ENCODE peak calls at places on chromosome 7, in seven cellular contexts. Q, R, E, T, V, A and X are unnamed samples.

GRCh38 chr7:128863433-128863989 is 855 bp downstream of the ATP6V1F start:
- DNase-seq in Q (no peak), V (peak; percentile 46), A (peak; percentile 87), R (peak; percentile 41), E (peak; percentile 73), T (peak; percentile 42), X (peak; percentile 75)

GRCh38 chr7:150322114-150322832 is 882 bp upstream of the LRRC61 start:
- DNase-seq in R (no peak), A (peak; percentile 47), T (no peak), V (no peak), Q (no peak), E (no peak), X (no peak)

GRCh38 chr7:543790-544527 is 24.3 kb upstream of the PDGFA start:
- DNase-seq in V (peak; percentile 43), E (no peak), Q (no peak), R (no peak), A (no peak), T (no peak), X (no peak)

GRCh38 chr7:100611983-100612729 is at the start of gene MOSPD3:
- DNase-seq in V (peak; percentile 99), A (peak; percentile 99), R (peak; percentile 98), T (peak; percentile 99), E (peak; percentile 99), Q (peak; percentile 99), X (peak; percentile 99)

GRCh38 chr7:74174606-74175082 is 488 bp downstream of the EIF4H start:
- DNase-seq in V (peak; percentile 69), Q (peak; percentile 41), E (peak; percentile 59), T (peak; percentile 31), A (peak; percentile 72), R (peak; percentile 44), X (peak; percentile 52)

GRCh38 chr7:93231264-93231663 is 902 bp upstream of the VPS50 start:
- DNase-seq in E (no peak), V (no peak), T (no peak), R (no peak), A (no peak), Q (no peak), X (no peak)

GRCh38 chr7:11120675-11121220 is 147.1 kb downstream of the PHF14 start:
- DNase-seq in R (no peak), V (no peak), A (no peak), T (no peak), Q (no peak), E (no peak), X (no peak)

GRCh38 chr7:41437257-41438196 is 265.4 kb downstream of the INHBA start:
- DNase-seq in E (no peak), R (no peak), A (no peak), T (no peak), V (no peak), Q (no peak), X (no peak)

GRCh38 chr7:155392726-155393570 is 65.0 kb upstream of the EN2 start:
- DNase-seq in E (no peak), V (no peak), Q (no peak), R (no peak), T (no peak), A (peak; percentile 60), X (no peak)

GRCh38 chr7:138865843-138866242 is 67.8 kb upstream of the ATP6V0A4 start:
- DNase-seq in V (no peak), A (peak; percentile 49), Q (no peak), E (no peak), R (no peak), T (no peak), X (no peak)

GRCh38 chr7:30659312-30659711 is 22.9 kb downstream of the CRHR2 start:
- DNase-seq in R (no peak), V (no peak), Q (no peak), A (no peak), T (no peak), E (no peak), X (peak; percentile 54)

GRCh38 chr7:107715531-107715930 is 28.4 kb upstream of the CBLL1 start:
- DNase-seq in V (no peak), A (no peak), Q (no peak), R (no peak), T (no peak), E (no peak), X (no peak)

GRCh38 chr7:111855842-111856227 is 293.5 kb upstream of the IMMP2L start:
- DNase-seq in A (peak; percentile 65), R (peak; percentile 18), T (no peak), V (no peak), E (no peak), Q (no peak), X (peak; percentile 42)

GRCh38 chr7:41886257-41886905 is 183.5 kb upstream of the INHBA start:
- DNase-seq in T (no peak), E (no peak), A (peak; percentile 78), Q (peak; percentile 24), R (no peak), V (peak; percentile 63), X (no peak)

GRCh38 chr7:112752576-112752975 is 37.6 kb downstream of the TMEM168 start:
- DNase-seq in V (no peak), E (no peak), T (no peak), Q (no peak), A (no peak), R (no peak), X (no peak)

GRCh38 chr7:41199136-41199535 is 503.8 kb downstream of the INHBA start:
- DNase-seq in V (no peak), R (no peak), A (no peak), E (no peak), T (no peak), Q (no peak), X (no peak)

GRCh38 chr7:93558705-93559614 is 15.6 kb downstream of the CALCR start:
- DNase-seq in R (no peak), A (peak; percentile 74), V (no peak), Q (no peak), T (no peak), E (no peak), X (no peak)

GRCh38 chr7:241513-241912 is 48.5 kb upstream of the FOXL3 start:
- DNase-seq in V (no peak), A (no peak), Q (no peak), T (no peak), E (no peak), R (no peak), X (no peak)

GRCh38 chr7:27873981-27874957 is 134.3 kb downstream of the TAX1BP1 start:
- DNase-seq in V (peak; percentile 66), R (peak; percentile 95), Q (peak; percentile 30), A (no peak), E (no peak), T (peak; percentile 86), X (no peak)

GRCh38 chr7:23467731-23468720 is 2.3 kb downstream of the IGF2BP3 start:
- DNase-seq in Q (no peak), A (peak; percentile 91), E (peak; percentile 75), V (no peak), T (no peak), R (no peak), X (peak; percentile 36)

GRCh38 chr7:40369641-40370277 is 235.0 kb downstream of the SUGCT start:
- DNase-seq in A (no peak), V (no peak), T (no peak), E (no peak), Q (no peak), R (no peak), X (no peak)

GRCh38 chr7:152762056-152762455 is 2.5 kb downstream of the ACTR3B start:
- DNase-seq in R (no peak), A (no peak), T (no peak), Q (no peak), E (no peak), V (no peak), X (no peak)

GRCh38 chr7:116780966-116781365 is 81.4 kb upstream of the CAPZA2 start:
- DNase-seq in T (peak; percentile 85), V (no peak), Q (no peak), A (peak; percentile 67), R (peak; percentile 75), E (peak; percentile 94), X (no peak)

GRCh38 chr7:23332881-23333612 is 33.9 kb downstream of the MALSU1 start:
- DNase-seq in A (no peak), Q (peak; percentile 58), T (no peak), R (no peak), V (no peak), E (no peak), X (peak; percentile 53)

DNA sequence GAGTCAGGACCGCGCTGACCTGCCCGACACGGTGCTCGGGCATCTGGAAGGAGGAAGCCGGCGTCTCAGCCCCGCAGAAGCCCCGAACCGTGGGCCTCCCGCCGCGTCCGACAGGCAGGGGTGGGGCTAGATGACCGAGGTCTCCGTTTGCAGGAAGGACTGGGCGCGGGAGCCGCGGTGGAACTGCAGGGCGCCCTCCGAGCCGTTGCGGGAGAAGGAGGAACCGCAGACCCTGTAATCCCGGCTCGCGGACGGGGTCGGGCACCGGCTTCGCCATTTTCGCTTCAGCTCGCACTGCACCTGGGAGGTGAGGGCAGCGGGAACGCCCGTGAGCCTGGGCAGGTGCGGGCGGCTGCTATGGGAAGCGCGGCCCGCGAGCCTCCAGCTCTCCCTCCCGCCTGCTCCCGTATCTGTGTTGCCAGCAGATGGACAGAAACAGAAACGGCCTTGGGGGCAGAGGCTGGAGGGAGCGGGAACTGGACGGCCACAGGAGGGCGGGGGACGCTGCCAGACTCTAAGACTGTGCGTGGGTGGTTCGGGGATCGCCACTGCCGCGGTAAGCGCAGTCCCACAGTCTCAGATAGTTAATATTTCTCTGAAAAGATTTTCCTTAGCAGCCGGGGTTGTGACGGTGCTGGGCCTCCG is 114.1 kb downstream of the VIPR2 start:
- DNase-seq in Q (peak; percentile 60), T (peak; percentile 64), V (no peak), R (peak; percentile 59), A (peak; percentile 93), E (peak; percentile 67), X (peak; percentile 79)
- TF ChIP-seq CTCF in Q (no peak), T (no peak), V (no peak), R (peak; percentile 35), A (peak; percentile 74), E (peak; percentile 50), X (peak; percentile 33)

DNA sequence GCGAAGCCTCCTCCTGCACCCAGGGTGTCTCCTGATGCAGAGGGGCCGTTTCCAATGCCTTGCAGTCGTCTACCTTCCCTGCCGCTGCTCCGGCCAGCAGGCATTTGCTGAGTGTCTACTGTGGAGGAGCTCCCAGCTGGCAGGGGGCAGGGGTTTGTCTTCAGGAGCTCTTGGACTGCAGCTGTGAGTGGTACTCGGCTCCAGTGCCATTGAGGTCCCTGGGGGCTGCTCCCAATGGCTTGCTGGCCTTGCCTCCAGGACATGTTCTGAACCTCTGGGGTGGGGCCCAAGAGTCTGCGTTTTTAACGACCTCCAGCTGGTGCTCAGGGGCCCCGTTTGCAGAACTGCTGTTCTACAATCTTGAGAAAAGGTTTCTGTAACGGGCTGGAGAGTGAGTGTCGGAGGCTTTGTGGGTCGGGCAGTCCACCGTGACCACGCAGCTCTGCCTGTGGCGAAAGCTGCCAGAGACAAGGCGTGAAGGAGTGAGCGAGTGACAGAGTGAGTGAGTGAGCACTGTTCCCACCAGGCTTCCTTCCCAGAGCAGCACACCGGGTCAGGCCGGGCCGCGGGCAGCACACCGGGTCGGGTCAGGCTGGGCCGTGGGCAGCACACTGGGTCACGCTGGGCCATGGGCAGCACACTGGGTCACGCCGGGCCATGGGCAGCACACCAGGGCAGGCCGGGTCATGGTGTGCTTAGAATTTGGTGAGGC is 520.2 kb downstream of the PTPRN2 start:
- DNase-seq in R (no peak), E (no peak), Q (no peak), T (no peak), A (no peak), V (no peak), X (no peak)
- H3K9me3 ChIP-seq in R (no peaks in the 10 kb centered on the region), E (no peaks in the 10 kb centered on the region), Q (no peaks in the 10 kb centered on the region), T (no peaks in the 10 kb centered on the region), A (peaks cover 76% of the 10 kb centered on the region), V (peaks cover 4% of the 10 kb centered on the region), X (no peaks in the 10 kb centered on the region)

GRCh38 chr7:101891124-101891523 is 73.7 kb downstream of the CUX1 start:
- DNase-seq in R (no peak), A (no peak), T (no peak), Q (no peak), V (no peak), E (no peak), X (no peak)
- H3K4me1 ChIP-seq in R (peaks cover under 1% of the 10 kb centered on the region), A (no peaks in the 10 kb centered on the region), T (peaks cover 2% of the 10 kb centered on the region), Q (peaks cover 36% of the 10 kb centered on the region), V (no peaks in the 10 kb centered on the region), E (peaks cover 32% of the 10 kb centered on the region), X (no peaks in the 10 kb centered on the region)

GRCh38 chr7:50418086-50418515 is 32.0 kb downstream of the FIGNL1 start:
- DNase-seq in A (peak; percentile 95), V (peak; percentile 71), E (peak; percentile 86), R (peak; percentile 66), T (peak; percentile 77), Q (peak; percentile 64), X (peak; percentile 78)
- TF ChIP-seq CTCF in A (peak; percentile 97), V (peak; percentile 74), E (peak; percentile 97), R (peak; percentile 82), T (no peak), Q (peak; percentile 48), X (peak; percentile 97)